ENCODE peak calls at places on chromosomes 7 and 10, in eight cellular contexts. One of them, this sample, is unnamed.

GRCh38 chr10:117964528-117964927 is 82.2 kb downstream of the RAB11FIP2 start:
- DNase-seq in choroid plexus epithelial cell: no peak
- DNase-seq in foreskin fibroblast: no peak
- DNase-seq in putamen: no peak
- DNase-seq in heart right ventricle: no peak
- DNase-seq in germinal center: no peak
- DNase-seq in endothelial cell of umbilical vein: no peak
- DNase-seq in stimulated activated CD8-positive, alpha-beta memory T cell treated with anti-CD3 and anti-CD28 coated beads, Interleukin-15, amount 100 ng/mL, for 1 hour: no peak
- DNase-seq in this sample: no peak

GRCh38 chr7:94298943-94299342 is 95.8 kb upstream of the COL1A2 start:
- DNase-seq in heart right ventricle: no peak
- DNase-seq in endothelial cell of umbilical vein: no peak
- DNase-seq in germinal center: no peak
- DNase-seq in stimulated activated CD8-positive, alpha-beta memory T cell treated with anti-CD3 and anti-CD28 coated beads, Interleukin-15, amount 100 ng/mL, for 1 hour: no peak
- DNase-seq in putamen: no peak
- DNase-seq in foreskin fibroblast: peak
- DNase-seq in choroid plexus epithelial cell: peak
- DNase-seq in this sample: no peak

GRCh38 chr10:112979927-112980326 is 29.9 kb downstream of the TCF7L2 start:
- DNase-seq in stimulated activated CD8-positive, alpha-beta memory T cell treated with anti-CD3 and anti-CD28 coated beads, Interleukin-15, amount 100 ng/mL, for 1 hour: no peak
- DNase-seq in choroid plexus epithelial cell: no peak
- DNase-seq in germinal center: no peak
- DNase-seq in foreskin fibroblast: no peak
- DNase-seq in heart right ventricle: no peak
- DNase-seq in putamen: no peak
- DNase-seq in endothelial cell of umbilical vein: no peak
- DNase-seq in this sample: no peak

GRCh38 chr7:496528-497295 is 22.9 kb downstream of the PDGFA start:
- DNase-seq in germinal center: no peak
- DNase-seq in heart right ventricle: peak
- DNase-seq in stimulated activated CD8-positive, alpha-beta memory T cell treated with anti-CD3 and anti-CD28 coated beads, Interleukin-15, amount 100 ng/mL, for 1 hour: no peak
- DNase-seq in endothelial cell of umbilical vein: no peak
- DNase-seq in choroid plexus epithelial cell: no peak
- DNase-seq in foreskin fibroblast: no peak
- DNase-seq in putamen: no peak
- DNase-seq in this sample: no peak

GRCh38 chr10:127905623-127906261 is 1.2 kb upstream of the PTPRE start:
- DNase-seq in foreskin fibroblast: no peak
- DNase-seq in putamen: no peak
- DNase-seq in stimulated activated CD8-positive, alpha-beta memory T cell treated with anti-CD3 and anti-CD28 coated beads, Interleukin-15, amount 100 ng/mL, for 1 hour: no peak
- DNase-seq in heart right ventricle: no peak
- DNase-seq in choroid plexus epithelial cell: no peak
- DNase-seq in germinal center: no peak
- DNase-seq in endothelial cell of umbilical vein: no peak
- DNase-seq in this sample: no peak

GRCh38 chr7:36644625-36645422 is 79.5 kb downstream of the AOAH start:
- DNase-seq in germinal center: no peak
- DNase-seq in foreskin fibroblast: no peak
- DNase-seq in choroid plexus epithelial cell: peak
- DNase-seq in putamen: peak
- DNase-seq in endothelial cell of umbilical vein: no peak
- DNase-seq in stimulated activated CD8-positive, alpha-beta memory T cell treated with anti-CD3 and anti-CD28 coated beads, Interleukin-15, amount 100 ng/mL, for 1 hour: no peak
- DNase-seq in heart right ventricle: no peak
- DNase-seq in this sample: no peak

GRCh38 chr7:131895541-131896173 is 339.2 kb upstream of the PODXL start:
- DNase-seq in foreskin fibroblast: peak
- DNase-seq in choroid plexus epithelial cell: peak
- DNase-seq in endothelial cell of umbilical vein: peak
- DNase-seq in heart right ventricle: no peak
- DNase-seq in germinal center: no peak
- DNase-seq in putamen: peak
- DNase-seq in stimulated activated CD8-positive, alpha-beta memory T cell treated with anti-CD3 and anti-CD28 coated beads, Interleukin-15, amount 100 ng/mL, for 1 hour: no peak
- DNase-seq in this sample: peak

GRCh38 chr7:50159154-50159553 is 66.1 kb upstream of the ZPBP start:
- DNase-seq in putamen: no peak
- DNase-seq in foreskin fibroblast: no peak
- DNase-seq in choroid plexus epithelial cell: no peak
- DNase-seq in germinal center: no peak
- DNase-seq in stimulated activated CD8-positive, alpha-beta memory T cell treated with anti-CD3 and anti-CD28 coated beads, Interleukin-15, amount 100 ng/mL, for 1 hour: no peak
- DNase-seq in heart right ventricle: no peak
- DNase-seq in endothelial cell of umbilical vein: no peak
- DNase-seq in this sample: no peak

GRCh38 chr10:132876967-132877366 is 65.4 kb downstream of the CFAP46 start:
- DNase-seq in choroid plexus epithelial cell: no peak
- DNase-seq in heart right ventricle: peak
- DNase-seq in endothelial cell of umbilical vein: no peak
- DNase-seq in stimulated activated CD8-positive, alpha-beta memory T cell treated with anti-CD3 and anti-CD28 coated beads, Interleukin-15, amount 100 ng/mL, for 1 hour: no peak
- DNase-seq in putamen: no peak
- DNase-seq in germinal center: no peak
- DNase-seq in foreskin fibroblast: no peak
- DNase-seq in this sample: no peak

GRCh38 chr7:36227223-36227622 is 74.2 kb downstream of the EEPD1 start:
- DNase-seq in stimulated activated CD8-positive, alpha-beta memory T cell treated with anti-CD3 and anti-CD28 coated beads, Interleukin-15, amount 100 ng/mL, for 1 hour: no peak
- DNase-seq in germinal center: no peak
- DNase-seq in choroid plexus epithelial cell: peak
- DNase-seq in heart right ventricle: no peak
- DNase-seq in foreskin fibroblast: peak
- DNase-seq in endothelial cell of umbilical vein: no peak
- DNase-seq in putamen: no peak
- DNase-seq in this sample: peak

GRCh38 chr10:120951288-120951687 is 100.1 kb downstream of the WDR11 start:
- DNase-seq in putamen: no peak
- DNase-seq in germinal center: no peak
- DNase-seq in choroid plexus epithelial cell: no peak
- DNase-seq in endothelial cell of umbilical vein: no peak
- DNase-seq in foreskin fibroblast: no peak
- DNase-seq in stimulated activated CD8-positive, alpha-beta memory T cell treated with anti-CD3 and anti-CD28 coated beads, Interleukin-15, amount 100 ng/mL, for 1 hour: no peak
- DNase-seq in heart right ventricle: no peak
- DNase-seq in this sample: no peak

GRCh38 chr10:122140941-122141623 is 130.0 kb upstream of the BTBD16 start:
- DNase-seq in putamen: no peak
- DNase-seq in germinal center: no peak
- DNase-seq in endothelial cell of umbilical vein: peak
- DNase-seq in choroid plexus epithelial cell: peak
- DNase-seq in heart right ventricle: peak
- DNase-seq in foreskin fibroblast: peak
- DNase-seq in stimulated activated CD8-positive, alpha-beta memory T cell treated with anti-CD3 and anti-CD28 coated beads, Interleukin-15, amount 100 ng/mL, for 1 hour: no peak
- DNase-seq in this sample: peak

GRCh38 chr7:47337531-47337930 is 244.4 kb downstream of the TNS3 start:
- DNase-seq in foreskin fibroblast: no peak
- DNase-seq in endothelial cell of umbilical vein: no peak
- DNase-seq in heart right ventricle: peak
- DNase-seq in germinal center: peak
- DNase-seq in choroid plexus epithelial cell: no peak
- DNase-seq in putamen: no peak
- DNase-seq in stimulated activated CD8-positive, alpha-beta memory T cell treated with anti-CD3 and anti-CD28 coated beads, Interleukin-15, amount 100 ng/mL, for 1 hour: no peak
- DNase-seq in this sample: no peak

GRCh38 chr10:15485684-15486316 is 114.7 kb upstream of the FAM171A1 start:
- DNase-seq in germinal center: no peak
- DNase-seq in endothelial cell of umbilical vein: no peak
- DNase-seq in putamen: no peak
- DNase-seq in stimulated activated CD8-positive, alpha-beta memory T cell treated with anti-CD3 and anti-CD28 coated beads, Interleukin-15, amount 100 ng/mL, for 1 hour: no peak
- DNase-seq in heart right ventricle: no peak
- DNase-seq in choroid plexus epithelial cell: peak
- DNase-seq in foreskin fibroblast: peak
- DNase-seq in this sample: peak

GRCh38 chr10:8137272-8137680 is 82.8 kb downstream of the GATA3 start:
- DNase-seq in endothelial cell of umbilical vein: no peak
- DNase-seq in stimulated activated CD8-positive, alpha-beta memory T cell treated with anti-CD3 and anti-CD28 coated beads, Interleukin-15, amount 100 ng/mL, for 1 hour: no peak
- DNase-seq in putamen: no peak
- DNase-seq in foreskin fibroblast: no peak
- DNase-seq in germinal center: no peak
- DNase-seq in heart right ventricle: no peak
- DNase-seq in choroid plexus epithelial cell: no peak
- DNase-seq in this sample: no peak

GRCh38 chr10:24196426-24197039 is 12.4 kb upstream of the KIAA1217 start:
- DNase-seq in germinal center: peak
- DNase-seq in choroid plexus epithelial cell: peak
- DNase-seq in heart right ventricle: peak
- DNase-seq in endothelial cell of umbilical vein: peak
- DNase-seq in stimulated activated CD8-positive, alpha-beta memory T cell treated with anti-CD3 and anti-CD28 coated beads, Interleukin-15, amount 100 ng/mL, for 1 hour: peak
- DNase-seq in putamen: peak
- DNase-seq in foreskin fibroblast: peak
- DNase-seq in this sample: no peak

GRCh38 chr7:122038904-122039303 is 105.1 kb downstream of the AASS start:
- DNase-seq in endothelial cell of umbilical vein: no peak
- DNase-seq in stimulated activated CD8-positive, alpha-beta memory T cell treated with anti-CD3 and anti-CD28 coated beads, Interleukin-15, amount 100 ng/mL, for 1 hour: no peak
- DNase-seq in germinal center: no peak
- DNase-seq in heart right ventricle: no peak
- DNase-seq in choroid plexus epithelial cell: peak
- DNase-seq in putamen: no peak
- DNase-seq in foreskin fibroblast: no peak
- DNase-seq in this sample: no peak